ENCODE peak calls at places on chromosomes 6 and 20, in four cellular contexts. One of them, this sample, is unnamed.

GRCh38 chr20:8662433-8662954 is 406.4 kb upstream of the PLCB4 start:
- DNase-seq in Right ventricle myocardium superior: no peak
- DNase-seq in osteoblast: no peak
- DNase-seq in sigmoid colon: no peak
- DNase-seq in this sample: no peak

GRCh38 chr20:54475334-54476287 is at the start of gene DOK5:
- DNase-seq in Right ventricle myocardium superior: peak
- DNase-seq in osteoblast: no peak
- DNase-seq in sigmoid colon: peak
- DNase-seq in this sample: peak

GRCh38 chr6:134744301-134744700 is 205.6 kb downstream of the ALDH8A1 start:
- DNase-seq in Right ventricle myocardium superior: no peak
- DNase-seq in osteoblast: no peak
- DNase-seq in sigmoid colon: no peak
- DNase-seq in this sample: no peak

GRCh38 chr20:23217023-23217422 is 130.9 kb upstream of the CD93 start:
- DNase-seq in Right ventricle myocardium superior: no peak
- DNase-seq in osteoblast: no peak
- DNase-seq in sigmoid colon: no peak
- DNase-seq in this sample: no peak

GRCh38 chr20:11001767-11002540 is 328.2 kb upstream of the JAG1 start:
- DNase-seq in Right ventricle myocardium superior: no peak
- DNase-seq in osteoblast: no peak
- DNase-seq in sigmoid colon: no peak
- DNase-seq in this sample: peak

GRCh38 chr20:50794846-50795634 is at the start of gene BCAS4:
- DNase-seq in Right ventricle myocardium superior: peak
- DNase-seq in osteoblast: peak
- DNase-seq in sigmoid colon: peak
- DNase-seq in this sample: peak

GRCh38 chr6:83185096-83185495 is 8.0 kb downstream of the PGM3 start:
- DNase-seq in Right ventricle myocardium superior: no peak
- DNase-seq in osteoblast: no peak
- DNase-seq in sigmoid colon: no peak
- DNase-seq in this sample: no peak

GRCh38 chr6:134663800-134664535 is 285.9 kb downstream of the ALDH8A1 start:
- DNase-seq in Right ventricle myocardium superior: no peak
- DNase-seq in osteoblast: no peak
- DNase-seq in sigmoid colon: no peak
- DNase-seq in this sample: no peak

GRCh38 chr20:4444404-4444803 is 277.3 kb upstream of the PRND start:
- DNase-seq in Right ventricle myocardium superior: no peak
- DNase-seq in osteoblast: peak
- DNase-seq in sigmoid colon: no peak
- DNase-seq in this sample: no peak

GRCh38 chr6:73028124-73028766 is 197.1 kb downstream of the KHDC1L start:
- DNase-seq in Right ventricle myocardium superior: no peak
- DNase-seq in osteoblast: no peak
- DNase-seq in sigmoid colon: no peak
- DNase-seq in this sample: no peak

GRCh38 chr6:140915001-140915950 is 1217.4 kb upstream of the GJE1 start:
- DNase-seq in Right ventricle myocardium superior: no peak
- DNase-seq in osteoblast: no peak
- DNase-seq in sigmoid colon: no peak
- DNase-seq in this sample: no peak

GRCh38 chr20:37749620-37750403 is 56.0 kb downstream of the CTNNBL1 start:
- DNase-seq in Right ventricle myocardium superior: no peak
- DNase-seq in osteoblast: no peak
- DNase-seq in sigmoid colon: no peak
- DNase-seq in this sample: no peak

GRCh38 chr20:46028110-46028509 is 905 bp upstream of the SLC12A5 start:
- DNase-seq in Right ventricle myocardium superior: no peak
- DNase-seq in osteoblast: peak
- DNase-seq in sigmoid colon: no peak
- DNase-seq in this sample: no peak

GRCh38 chr6:56370591-56371198 is 123.3 kb upstream of the COL21A1 start:
- DNase-seq in Right ventricle myocardium superior: no peak
- DNase-seq in osteoblast: peak
- DNase-seq in sigmoid colon: peak
- DNase-seq in this sample: no peak

GRCh38 chr20:5297280-5298004 is 19.3 kb downstream of the PROKR2 start:
- DNase-seq in Right ventricle myocardium superior: no peak
- DNase-seq in osteoblast: no peak
- DNase-seq in sigmoid colon: no peak
- DNase-seq in this sample: no peak

GRCh38 chr20:54368578-54368977 is 106.8 kb upstream of the DOK5 start:
- DNase-seq in Right ventricle myocardium superior: no peak
- DNase-seq in osteoblast: no peak
- DNase-seq in sigmoid colon: no peak
- DNase-seq in this sample: no peak

GRCh38 chr6:37624606-37625574 is 72.8 kb downstream of the MDGA1 start:
- DNase-seq in Right ventricle myocardium superior: peak
- DNase-seq in osteoblast: peak
- DNase-seq in sigmoid colon: no peak
- DNase-seq in this sample: peak

GRCh38 chr20:5569021-5569420 is 181.2 kb upstream of the SHLD1 start:
- DNase-seq in Right ventricle myocardium superior: no peak
- DNase-seq in osteoblast: peak
- DNase-seq in sigmoid colon: no peak
- DNase-seq in this sample: no peak

GRCh38 chr6:147200711-147201110 is 3.5 kb upstream of the STXBP5 start:
- DNase-seq in Right ventricle myocardium superior: no peak
- DNase-seq in osteoblast: no peak
- DNase-seq in sigmoid colon: no peak
- DNase-seq in this sample: no peak

GRCh38 chr6:87001494-87001893 is 64.2 kb downstream of the HTR1E start:
- DNase-seq in Right ventricle myocardium superior: no peak
- DNase-seq in osteoblast: no peak
- DNase-seq in sigmoid colon: no peak
- DNase-seq in this sample: no peak

GRCh38 chr6:326896-327537 is 34.7 kb downstream of the DUSP22 start:
- DNase-seq in Right ventricle myocardium superior: peak
- DNase-seq in osteoblast: peak
- DNase-seq in sigmoid colon: peak
- DNase-seq in this sample: peak

GRCh38 chr6:169213814-169214520 is 39.7 kb downstream of the THBS2 start:
- DNase-seq in Right ventricle myocardium superior: no peak
- DNase-seq in osteoblast: no peak
- DNase-seq in sigmoid colon: peak
- DNase-seq in this sample: no peak

GRCh38 chr6:160239929-160240690 is 18.5 kb downstream of the SLC22A2 start:
- DNase-seq in Right ventricle myocardium superior: no peak
- DNase-seq in osteoblast: no peak
- DNase-seq in sigmoid colon: no peak
- DNase-seq in this sample: no peak

GRCh38 chr6:132391391-132392291 is 9.6 kb downstream of the MOXD1 start:
- DNase-seq in Right ventricle myocardium superior: no peak
- DNase-seq in osteoblast: no peak
- DNase-seq in sigmoid colon: peak
- DNase-seq in this sample: no peak

GRCh38 chr6:82239597-82239996 is 7.9 kb downstream of the IBTK start:
- DNase-seq in Right ventricle myocardium superior: no peak
- DNase-seq in osteoblast: no peak
- DNase-seq in sigmoid colon: no peak
- DNase-seq in this sample: no peak

GRCh38 chr6:170462366-170463020 is 90.6 kb downstream of the PSMB1 start:
- DNase-seq in Right ventricle myocardium superior: no peak
- DNase-seq in osteoblast: peak
- DNase-seq in sigmoid colon: no peak
- DNase-seq in this sample: no peak

GRCh38 chr6:111445786-111446395 is 37.1 kb downstream of the REV3L start:
- DNase-seq in Right ventricle myocardium superior: no peak
- DNase-seq in osteoblast: no peak
- DNase-seq in sigmoid colon: no peak
- DNase-seq in this sample: no peak

GRCh38 chr6:57013501-57013900 is 33.0 kb upstream of the KIAA1586 start:
- DNase-seq in Right ventricle myocardium superior: no peak
- DNase-seq in osteoblast: peak
- DNase-seq in sigmoid colon: no peak
- DNase-seq in this sample: no peak

GRCh38 chr20:57268399-57269076 is 2.1 kb upstream of the BMP7 start:
- DNase-seq in Right ventricle myocardium superior: no peak
- DNase-seq in osteoblast: peak
- DNase-seq in sigmoid colon: no peak
- DNase-seq in this sample: no peak

GRCh38 chr6:35014341-35014740 is 125.3 kb downstream of the ANKS1A start:
- DNase-seq in Right ventricle myocardium superior: no peak
- DNase-seq in osteoblast: no peak
- DNase-seq in sigmoid colon: no peak
- DNase-seq in this sample: peak

GRCh38 chr6:41688256-41688965 is 47.0 kb downstream of the TFEB start:
- DNase-seq in Right ventricle myocardium superior: peak
- DNase-seq in osteoblast: peak
- DNase-seq in sigmoid colon: no peak
- DNase-seq in this sample: no peak

GRCh38 chr20:34390769-34391447 is 27.8 kb downstream of the ITCH start:
- DNase-seq in Right ventricle myocardium superior: no peak
- DNase-seq in osteoblast: peak
- DNase-seq in sigmoid colon: peak
- DNase-seq in this sample: no peak

GRCh38 chr6:36975231-36976004 is 10.6 kb downstream of the MTCH1 start:
- DNase-seq in Right ventricle myocardium superior: no peak
- DNase-seq in osteoblast: peak
- DNase-seq in sigmoid colon: no peak
- DNase-seq in this sample: peak

GRCh38 chr6:143673638-143674037 is 4.1 kb upstream of the PHACTR2 start:
- DNase-seq in Right ventricle myocardium superior: no peak
- DNase-seq in osteoblast: no peak
- DNase-seq in sigmoid colon: no peak
- DNase-seq in this sample: no peak

GRCh38 chr20:25215521-25215920 is 20.0 kb downstream of the ENTPD6 start:
- DNase-seq in Right ventricle myocardium superior: no peak
- DNase-seq in osteoblast: no peak
- DNase-seq in sigmoid colon: no peak
- DNase-seq in this sample: peak

GRCh38 chr6:41278699-41279405 is 7.6 kb downstream of the TREM1 start:
- DNase-seq in Right ventricle myocardium superior: peak
- DNase-seq in osteoblast: no peak
- DNase-seq in sigmoid colon: no peak
- DNase-seq in this sample: peak